ENCODE peak calls at places on chromosomes 4 and X, in six cellular contexts. G is effector memory CD8-positive, alpha-beta T cell; A is NCI-H2107; H is nucleus accumbens; E is prostate gland; O is A549. I is an unnamed sample.

GRCh38 chrX:68867458-68868166 is 38.8 kb downstream of the EFNB1 start:
- DNase-seq in G (no peak), A (no peak), H (no peak), E (no peak), O (no peak), I (no peak)

GRCh38 chr4:107255596-107255995 is 219.5 kb upstream of the DKK2 start:
- DNase-seq in G (no peak), A (no peak), H (no peak), E (no peak), O (no peak), I (no peak)

GRCh38 chr4:123397276-123398150 is 918 bp downstream of the SPRY1 start:
- DNase-seq in G (peak; percentile 45), A (no peak), H (peak; percentile 52), E (peak; percentile 46), O (no peak), I (peak; percentile 26)

GRCh38 chr4:25552580-25553271 is 102.9 kb upstream of the SLC34A2 start:
- DNase-seq in G (no peak), A (no peak), H (peak; percentile 63), E (peak; percentile 82), O (peak; percentile 47), I (no peak)

GRCh38 chr4:113445286-113445685 is 316.3 kb downstream of the CAMK2D start:
- DNase-seq in G (no peak), A (no peak), H (no peak), E (no peak), O (no peak), I (no peak)

GRCh38 chr4:67928547-67928946 is 34.7 kb downstream of the TMPRSS11A start:
- DNase-seq in G (no peak), A (no peak), H (no peak), E (no peak), O (no peak), I (no peak)

GRCh38 chrX:105114554-105115130 is 105.9 kb downstream of the TEX13A start:
- DNase-seq in G (no peak), A (no peak), H (no peak), E (no peak), O (no peak), I (no peak)

GRCh38 chr4:183747931-183748664 is 89.0 kb downstream of the TRAPPC11 start:
- DNase-seq in G (no peak), A (no peak), H (no peak), E (peak; percentile 53), O (no peak), I (no peak)

GRCh38 chrX:55867254-55867653 is 149.7 kb downstream of the RRAGB start:
- DNase-seq in G (no peak), A (no peak), H (no peak), E (no peak), O (no peak), I (no peak)

GRCh38 chrX:75086731-75087195 is 69.3 kb downstream of the ABCB7 start:
- DNase-seq in G (no peak), A (no peak), H (no peak), E (no peak), O (no peak), I (no peak)

GRCh38 chr4:15691346-15692140 is 9.9 kb downstream of the FAM200B start:
- DNase-seq in G (no peak), A (no peak), H (peak; percentile 8), E (no peak), O (no peak), I (no peak)

GRCh38 chrX:132737743-132738142 is 220.7 kb downstream of the HS6ST2 start:
- DNase-seq in G (peak; percentile 19), A (no peak), H (no peak), E (no peak), O (no peak), I (peak; percentile 13)

GRCh38 chrX:107711521-107712041 is 64.0 kb downstream of the TSC22D3 start:
- DNase-seq in G (peak; percentile 9), A (no peak), H (no peak), E (no peak), O (no peak), I (no peak)

GRCh38 chrX:44343412-44343942 is at the start of gene EFHC2:
- DNase-seq in G (peak; percentile 60), A (no peak), H (peak; percentile 18), E (peak; percentile 5), O (peak; percentile 19), I (peak; percentile 54)

GRCh38 chrX:150405576-150405975 is 42.5 kb downstream of the MAMLD1 start:
- DNase-seq in G (no peak), A (no peak), H (no peak), E (no peak), O (peak; percentile 4), I (no peak)

GRCh38 chr4:156290811-156291210 is 337.1 kb upstream of the CTSO start:
- DNase-seq in G (no peak), A (no peak), H (no peak), E (no peak), O (no peak), I (no peak)

GRCh38 chr4:16626945-16627344 is 271.5 kb downstream of the LDB2 start:
- DNase-seq in G (no peak), A (no peak), H (no peak), E (no peak), O (no peak), I (no peak)

GRCh38 chr4:14115106-14115505 is 487.6 kb upstream of the BOD1L1 start:
- DNase-seq in G (no peak), A (no peak), H (no peak), E (no peak), O (no peak), I (no peak)

GRCh38 chr4:67885727-67886126 is 1.9 kb upstream of the TMPRSS11D start:
- DNase-seq in G (no peak), A (no peak), H (no peak), E (no peak), O (no peak), I (no peak)

GRCh38 chr4:82562553-82562854 is 716 bp upstream of the TMEM150C start:
- DNase-seq in G (no peak), A (no peak), H (no peak), E (no peak), O (no peak), I (no peak)

GRCh38 chr4:88040707-88041106 is 33.3 kb downstream of the PKD2 start:
- DNase-seq in G (no peak), A (no peak), H (no peak), E (no peak), O (no peak), I (no peak)

GRCh38 chr4:2397596-2398379 is 20.7 kb downstream of the ZFYVE28 start:
- DNase-seq in G (no peak), A (no peak), H (no peak), E (no peak), O (no peak), I (no peak)

GRCh38 chr4:82293304-82293703 is 80.5 kb downstream of the HNRNPD start:
- DNase-seq in G (peak; percentile 18), A (no peak), H (no peak), E (no peak), O (no peak), I (no peak)

GRCh38 chrX:152817082-152817744 is 13.3 kb downstream of the CETN2 start:
- DNase-seq in G (no peak), A (no peak), H (peak; percentile 25), E (no peak), O (no peak), I (no peak)

GRCh38 chrX:2954541-2954940 is 25.4 kb upstream of the ARSD start:
- DNase-seq in G (no peak), A (no peak), H (no peak), E (no peak), O (no peak), I (no peak)

GRCh38 chrX:45850197-45850774 is 649.6 kb upstream of the DIPK2B start:
- DNase-seq in G (no peak), A (no peak), H (no peak), E (no peak), O (no peak), I (no peak)

GRCh38 chr4:184538023-184538599 is 63.8 kb upstream of the IRF2 start:
- DNase-seq in G (peak; percentile 58), A (peak; percentile 51), H (peak; percentile 88), E (peak; percentile 92), O (peak; percentile 66), I (peak; percentile 23)

GRCh38 chr4:140252742-140253555 is 99.0 kb upstream of the MAML3 start:
- DNase-seq in G (peak; percentile 52), A (peak; percentile 66), H (peak; percentile 73), E (peak; percentile 68), O (peak; percentile 63), I (peak; percentile 37)

GRCh38 chr4:120286813-120287212 is 220.2 kb upstream of the MAD2L1 start:
- DNase-seq in G (no peak), A (no peak), H (no peak), E (no peak), O (peak; percentile 0), I (no peak)

GRCh38 chr4:137608085-137608484 is 75.8 kb upstream of the PCDH18 start:
- DNase-seq in G (no peak), A (no peak), H (no peak), E (no peak), O (no peak), I (no peak)

I was measured in naive thymus-derived CD8-positive, alpha-beta T cell.